ENCODE peak calls at places on chromosome 4, in nine cellular contexts. D is GM04504; E is iris pigment epithelial cell; F is naive thymus-derived CD8-positive, alpha-beta T cell; V is substantia nigra; N is SK-N-SH; K is globus pallidus; I is PC-9; Y is ecto neural progenitor cell. O is an unnamed sample.

GRCh38 chr4:4397441-4397819 is 10.5 kb downstream of the NSG1 start:
- DNase-seq in D (no peak), E (no peak), F (no peak), V (no peak), N (no peak), K (no peak), I (no peak), Y (no peak), O (no peak)

GRCh38 chr4:161320377-161320776 is 843.4 kb downstream of the FSTL5 start:
- DNase-seq in D (peak), E (peak), F (no peak), V (no peak), N (peak), K (peak), I (peak), Y (no peak), O (no peak)

GRCh38 chr4:111788046-111788642 is 357.1 kb upstream of the FAM241A start:
- DNase-seq in D (no peak), E (peak), F (no peak), V (no peak), N (no peak), K (no peak), I (no peak), Y (peak), O (no peak)

GRCh38 chr4:4480685-4481393 is 61.0 kb downstream of the STX18 start:
- DNase-seq in D (no peak), E (peak), F (no peak), V (peak), N (peak), K (peak), I (no peak), Y (no peak), O (no peak)

GRCh38 chr4:31518796-31519250 is 798.7 kb downstream of the PCDH7 start:
- DNase-seq in D (peak), E (peak), F (no peak), V (no peak), N (no peak), K (no peak), I (no peak), Y (no peak), O (no peak)

GRCh38 chr4:139712882-139713281 is 47.3 kb downstream of the MGST2 start:
- DNase-seq in D (no peak), E (no peak), F (no peak), V (no peak), N (no peak), K (no peak), I (no peak), Y (no peak), O (no peak)

GRCh38 chr4:165394275-165394674 is 15.5 kb downstream of the CPE start:
- DNase-seq in D (no peak), E (peak), F (no peak), V (no peak), N (no peak), K (no peak), I (no peak), Y (no peak), O (no peak)

GRCh38 chr4:15405069-15405468 is 22.8 kb upstream of the C1QTNF7 start:
- DNase-seq in D (no peak), E (no peak), F (no peak), V (no peak), N (no peak), K (no peak), I (no peak), Y (no peak), O (no peak)

GRCh38 chr4:123832173-123833026 is 435.8 kb downstream of the SPRY1 start:
- DNase-seq in D (peak), E (peak), F (no peak), V (no peak), N (no peak), K (no peak), I (peak), Y (no peak), O (no peak)

GRCh38 chr4:67549123-67549522 is 3.8 kb upstream of the CENPC start:
- DNase-seq in D (no peak), E (peak), F (no peak), V (no peak), N (peak), K (no peak), I (no peak), Y (no peak), O (no peak)

GRCh38 chr4:174248407-174248806 is 35.1 kb downstream of the FBXO8 start:
- DNase-seq in D (no peak), E (no peak), F (no peak), V (no peak), N (no peak), K (no peak), I (no peak), Y (no peak), O (no peak)

GRCh38 chr4:138053601-138054322 is 188.4 kb downstream of the SLC7A11 start:
- DNase-seq in D (peak), E (peak), F (no peak), V (no peak), N (peak), K (no peak), I (no peak), Y (no peak), O (no peak)